ENCODE peak calls at places on chromosomes 13 and 19, in four cellular contexts. T is HCT116, Q is lung, L is pancreas. N is an unnamed sample.

GRCh38 chr19:12720851-12721655 is 2.7 kb downstream of the TNPO2 start:
- ATAC-seq in Q (no peak), T (no peak), L (peak), N (no peak)

GRCh38 chr13:97327521-97328221 is 105.5 kb downstream of the MBNL2 start:
- ATAC-seq in T (peak), L (peak), Q (no peak), N (no peak)

GRCh38 chr13:109665781-109666249 is 120.6 kb downstream of the IRS2 start:
- ATAC-seq in Q (no peak), T (no peak), L (no peak), N (no peak)

GRCh38 chr13:47904239-47904638 is 96.8 kb downstream of the SUCLA2 start:
- ATAC-seq in L (no peak), T (no peak), Q (no peak), N (no peak)

GRCh38 chr13:49450105-49450819 is 6.2 kb downstream of the SETDB2 start:
- ATAC-seq in Q (no peak), T (no peak), L (no peak), N (no peak)

GRCh38 chr13:77530870-77531269 is 4.6 kb upstream of the SCEL start:
- ATAC-seq in Q (no peak), L (no peak), T (no peak), N (no peak)

GRCh38 chr19:35806597-35806996 is 6.0 kb downstream of the PRODH2 start:
- ATAC-seq in Q (no peak), T (peak), L (no peak), N (no peak)

GRCh38 chr13:101098873-101099272 is 317.4 kb downstream of the NALCN start:
- ATAC-seq in L (no peak), T (no peak), Q (no peak), N (no peak)

GRCh38 chr19:18972301-18972831 is 31.3 kb upstream of the HOMER3 start:
- ATAC-seq in L (peak), Q (no peak), T (no peak), N (peak)

GRCh38 chr19:6087074-6087506 is 23.2 kb downstream of the RFX2 start:
- ATAC-seq in T (peak), L (peak), Q (no peak), N (no peak)

GRCh38 chr13:42855416-42855815 is 74.0 kb downstream of the FAM216B start:
- ATAC-seq in L (no peak), T (no peak), Q (no peak), N (no peak)

GRCh38 chr13:111645198-111645597 is 324.8 kb downstream of the TEX29 start:
- ATAC-seq in T (no peak), Q (no peak), L (no peak), N (no peak)

GRCh38 chr19:47540748-47541147 is 25.9 kb upstream of the NAPA start:
- ATAC-seq in L (peak), T (no peak), Q (no peak), N (no peak)

GRCh38 chr13:83182845-83183244 is 699.4 kb downstream of the SLITRK1 start:
- ATAC-seq in Q (no peak), L (no peak), T (no peak), N (no peak)

GRCh38 chr13:94163535-94163934 is 315.9 kb downstream of the DCT start:
- ATAC-seq in L (no peak), Q (no peak), T (no peak), N (no peak)

GRCh38 chr13:95456837-95457236 is 95.7 kb upstream of the CLDN10 start:
- ATAC-seq in Q (no peak), T (no peak), L (no peak), N (no peak)

GRCh38 chr19:34787059-34787824 is 14.2 kb upstream of the ZNF599 start:
- ATAC-seq in Q (no peak), T (no peak), L (no peak), N (no peak)

GRCh38 chr19:39708594-39708993 is 4.3 kb downstream of the LGALS14 start:
- ATAC-seq in T (no peak), Q (no peak), L (no peak), N (no peak)

GRCh38 chr19:37221136-37221535 is 3.1 kb downstream of the ZNF383 start:
- ATAC-seq in Q (no peak), T (no peak), L (no peak), N (no peak)

GRCh38 chr13:51659276-51660127 is 75.2 kb downstream of the WDFY2 start:
- ATAC-seq in T (no peak), Q (no peak), L (no peak), N (no peak)

GRCh38 chr19:41821003-41821735 is 23.3 kb downstream of the LYPD4 start:
- ATAC-seq in T (peak), Q (peak), L (peak), N (no peak)

GRCh38 chr19:7427944-7428343 is 60.9 kb downstream of the PEX11G start:
- ATAC-seq in L (no peak), Q (no peak), T (no peak), N (no peak)

GRCh38 chr13:113486698-113487097 is 3.8 kb downstream of the DCUN1D2 start:
- ATAC-seq in Q (no peak), L (no peak), T (no peak), N (no peak)

GRCh38 chr13:113479179-113479578 is 11.3 kb downstream of the DCUN1D2 start:
- ATAC-seq in Q (no peak), T (no peak), L (no peak), N (no peak)

GRCh38 chr13:113485545-113485944 is 5.0 kb downstream of the DCUN1D2 start:
- ATAC-seq in T (no peak), Q (no peak), L (no peak), N (no peak)

GRCh38 chr13:113488283-113488682 is 2.2 kb downstream of the DCUN1D2 start:
- ATAC-seq in T (no peak), Q (no peak), L (no peak), N (no peak)

GRCh38 chr13:113483504-113484287 is 6.8 kb downstream of the DCUN1D2 start:
- ATAC-seq in L (no peak), Q (no peak), T (no peak), N (no peak)
- H3K4me3 ChIP-seq in L (no peak), Q (no peak), T (no peak), N (no peak)

GRCh38 chr19:43504426-43505185 is at the start of gene PHLDB3:
- ATAC-seq in Q (no peak), T (peak), L (peak), N (peak)

GRCh38 chr19:43503501-43504425 is 783 bp downstream of the PHLDB3 start:
- ATAC-seq in L (peak), T (peak), Q (peak), N (peak)

GRCh38 chr19:43505186-43505456 is 575 bp upstream of the PHLDB3 start:
- ATAC-seq in T (no peak), L (no peak), Q (no peak), N (no peak)

GRCh38 chr19:43501661-43502418 is 2.7 kb downstream of the PHLDB3 start:
- ATAC-seq in Q (no peak), T (no peak), L (no peak), N (no peak)

GRCh38 chr19:43502419-43502976 is 2.0 kb downstream of the PHLDB3 start:
- ATAC-seq in L (no peak), T (no peak), Q (no peak), N (no peak)
- H3K4me3 ChIP-seq in L (no peak), T (no peak), Q (no peak), N (peak)

GRCh38 chr13:67135356-67135755 is 94.8 kb downstream of the PCDH9 start:
- ATAC-seq in T (no peak), Q (no peak), L (no peak), N (no peak)

GRCh38 chr13:67133476-67133875 is 96.7 kb downstream of the PCDH9 start:
- ATAC-seq in L (no peak), Q (no peak), T (no peak), N (no peak)

GRCh38 chr13:67136157-67136556 is 94.0 kb downstream of the PCDH9 start:
- ATAC-seq in L (no peak), Q (peak), T (no peak), N (no peak)

GRCh38 chr13:67137044-67137735 is 92.9 kb downstream of the PCDH9 start:
- ATAC-seq in Q (no peak), L (peak), T (no peak), N (peak)

GRCh38 chr13:67134322-67135129 is 95.6 kb downstream of the PCDH9 start:
- ATAC-seq in L (peak), T (no peak), Q (no peak), N (no peak)
- H3K4me3 ChIP-seq in L (no peak), T (no peak), Q (no peak), N (peak)

GRCh38 chr19:33500586-33500985 is 21.0 kb downstream of the PEPD start:
- ATAC-seq in Q (no peak), T (no peak), L (no peak), N (no peak)
- H3K4me3 ChIP-seq in Q (no peak), T (no peak), L (no peak), N (no peak)